ENCODE peak calls at places on chromosomes 6 and 20, in nine cellular contexts. V is HAP-1; O is CD4-positive, alpha-beta T cell; N is SK-N-SH; M is breast epithelium; L is adipocyte; A is hepatocyte; G is CD4-positive, CD25-positive, alpha-beta regulatory T cell; J is Panc1. I is an unnamed sample. For H3K9me3, the result is how much of the 10 kb centered on the place peaks cover.

GRCh38 chr20:22335210-22335609 is 249.2 kb downstream of the FOXA2 start:
- DNase-seq in V (no peak), O (no peak), N (no peak), M (no peak), L (no peak), A (no peak), G (no peak), J (no peak), I (no peak)

GRCh38 chr20:4136078-4136966 is 121.0 kb upstream of the RNF24 start:
- DNase-seq in V (no peak), O (no peak), N (no peak), M (no peak), L (no peak), A (no peak), G (no peak), J (no peak), I (no peak)

GRCh38 chr6:151121900-151122299 is 117.9 kb upstream of the AKAP12 start:
- DNase-seq in V (no peak), O (no peak), N (no peak), M (no peak), L (no peak), A (no peak), G (no peak), J (no peak), I (no peak)

GRCh38 chr6:89410231-89411018 is 1.6 kb downstream of the RRAGD start:
- DNase-seq in V (peak), O (no peak), N (no peak), M (no peak), L (peak), A (no peak), G (no peak), J (no peak), I (no peak)

GRCh38 chr6:38341501-38341900 is 298.2 kb downstream of the BTBD9 start:
- DNase-seq in V (no peak), O (no peak), N (no peak), M (no peak), L (peak), A (no peak), G (no peak), J (no peak), I (no peak)

GRCh38 chr6:57257911-57258541 is 35.9 kb upstream of the RAB23 start:
- DNase-seq in V (no peak), O (no peak), N (no peak), M (no peak), L (peak), A (no peak), G (no peak), J (no peak), I (no peak)

GRCh38 chr20:24766143-24766527 is 182.9 kb upstream of the CST7 start:
- DNase-seq in V (no peak), O (no peak), N (no peak), M (no peak), L (no peak), A (no peak), G (no peak), J (no peak), I (no peak)

GRCh38 chr6:109121411-109121810 is 26.1 kb downstream of the CEP57L1 start:
- DNase-seq in V (no peak), O (no peak), N (no peak), M (no peak), L (peak), A (no peak), G (no peak), J (no peak), I (no peak)

GRCh38 chr20:31843881-31844280 is 1.5 kb downstream of the FOXS1 start:
- DNase-seq in V (no peak), O (no peak), N (no peak), M (no peak), L (no peak), A (no peak), G (no peak), J (no peak), I (no peak)

GRCh38 chr20:4563534-4563933 is 158.2 kb upstream of the PRND start:
- DNase-seq in V (peak), O (no peak), N (no peak), M (no peak), L (peak), A (peak), G (peak), J (no peak), I (no peak)

GRCh38 chr20:64155258-64156135 is 8.8 kb upstream of the MYT1 start:
- DNase-seq in V (no peak), O (no peak), N (peak), M (no peak), L (no peak), A (no peak), G (no peak), J (no peak), I (no peak)

GRCh38 chr20:36717657-36718056 is 28.2 kb downstream of the NDRG3 start:
- DNase-seq in V (no peak), O (no peak), N (no peak), M (no peak), L (no peak), A (no peak), G (no peak), J (peak), I (no peak)

GRCh38 chr6:15472626-15473025 is 190.2 kb downstream of the DTNBP1 start:
- DNase-seq in V (no peak), O (no peak), N (no peak), M (no peak), L (no peak), A (no peak), G (no peak), J (no peak), I (no peak)

GRCh38 chr20:20503788-20504528 is 136.1 kb downstream of the INSM1 start:
- DNase-seq in V (no peak), O (no peak), N (no peak), M (no peak), L (no peak), A (no peak), G (no peak), J (no peak), I (no peak)

GRCh38 chr6:40674170-40674569 is 87.0 kb upstream of the LRFN2 start:
- DNase-seq in V (no peak), O (no peak), N (peak), M (no peak), L (no peak), A (no peak), G (no peak), J (no peak), I (no peak)

GRCh38 chr20:29740951-29741593 is 1516.4 kb upstream of the DEFB115 start:
- DNase-seq in V (no peak), O (no peak), N (peak), M (no peak), L (no peak), A (no peak), G (no peak), J (no peak), I (no peak)
- H3K9me3 ChIP-seq in V (under half), O (under half), N (under half), M (under half), L (under half), A (under half), G (under half), J (under half), I (under half)

DNA sequence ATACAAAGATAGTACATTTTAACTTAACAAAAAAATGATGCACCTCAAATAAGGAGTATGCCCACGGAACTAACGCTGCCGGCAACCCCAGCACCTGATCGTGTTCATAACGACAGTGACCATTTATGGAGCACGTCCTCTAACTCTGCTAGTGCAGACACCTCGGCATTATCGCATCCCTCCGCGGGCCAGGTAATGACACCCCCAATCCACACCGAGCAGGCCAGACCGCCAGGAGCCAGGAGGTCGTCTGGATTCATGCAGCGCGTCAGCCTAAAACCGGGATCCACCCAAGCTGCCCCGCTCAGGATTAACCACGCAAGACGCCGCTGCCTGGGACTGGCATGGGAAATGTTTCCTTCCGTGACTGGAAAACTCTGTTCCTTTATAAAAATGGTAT is 34.1 kb downstream of the DACT2 start:
- DNase-seq in V (no peak), O (peak), N (no peak), M (no peak), L (no peak), A (no peak), G (no peak), J (no peak), I (no peak)
- H3K9me3 ChIP-seq in V (under half), O (under half), N (under half), M (under half), L (under half), A (under half), G (under half), J (under half), I (under half)

GRCh38 chr6:168647271-168647670 is 206.3 kb downstream of the SMOC2 start:
- DNase-seq in V (no peak), O (no peak), N (peak), M (no peak), L (no peak), A (no peak), G (no peak), J (no peak), I (no peak)
- H3K9me3 ChIP-seq in V (under half), O (under half), N (under half), M (under half), L (under half), A (under half), G (under half), J (under half), I (under half)

GRCh38 chr20:41342474-41343464 is 2.1 kb downstream of the LPIN3 start:
- DNase-seq in V (no peak), O (no peak), N (no peak), M (no peak), L (no peak), A (no peak), G (no peak), J (no peak), I (no peak)

GRCh38 chr20:41347523-41348429 is 7.2 kb downstream of the LPIN3 start:
- DNase-seq in V (no peak), O (no peak), N (no peak), M (no peak), L (no peak), A (no peak), G (no peak), J (no peak), I (no peak)

GRCh38 chr20:41344938-41345728 is 4.5 kb downstream of the LPIN3 start:
- DNase-seq in V (no peak), O (no peak), N (no peak), M (no peak), L (no peak), A (no peak), G (no peak), J (no peak), I (no peak)

GRCh38 chr20:41345729-41346067 is 5.1 kb downstream of the LPIN3 start:
- DNase-seq in V (no peak), O (no peak), N (no peak), M (no peak), L (no peak), A (no peak), G (no peak), J (no peak), I (no peak)

DNA sequence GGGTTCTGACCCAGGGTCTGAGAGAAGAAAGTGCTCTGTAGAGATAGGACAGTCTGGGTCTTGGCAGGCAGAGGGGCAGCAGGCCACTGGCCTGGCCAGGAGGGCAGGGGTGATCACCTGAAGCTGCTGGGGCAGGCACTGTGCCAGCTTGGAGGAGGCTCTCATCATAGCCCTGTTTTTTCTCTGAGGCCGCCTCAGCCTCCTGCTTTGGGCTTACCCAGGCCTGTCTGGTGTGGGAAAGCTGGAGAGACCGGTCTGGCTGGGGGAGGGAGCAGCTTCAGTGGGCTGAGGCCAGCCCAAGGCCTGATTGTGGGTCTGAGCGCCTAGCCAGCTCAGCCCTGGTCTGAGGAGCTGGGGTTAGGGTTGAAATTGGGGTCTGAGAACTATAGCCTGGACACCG is 3.9 kb downstream of the LPIN3 start:
- DNase-seq in V (no peak), O (no peak), N (peak), M (peak), L (no peak), A (no peak), G (no peak), J (no peak), I (no peak)
- H3K9me3 ChIP-seq in V (under half), O (under half), N (under half), M (under half), L (under half), A (under half), G (under half), J (under half), I (under half)

GRCh38 chr6:27451660-27452390 is 21.1 kb downstream of the ZNF184 start:
- DNase-seq in V (no peak), O (no peak), N (no peak), M (no peak), L (no peak), A (no peak), G (no peak), J (no peak), I (no peak)
- H3K9me3 ChIP-seq in V (under half), O (half or more), N (half or more), M (half or more), L (half or more), A (half or more), G (half or more), J (half or more), I (half or more)

DNA sequence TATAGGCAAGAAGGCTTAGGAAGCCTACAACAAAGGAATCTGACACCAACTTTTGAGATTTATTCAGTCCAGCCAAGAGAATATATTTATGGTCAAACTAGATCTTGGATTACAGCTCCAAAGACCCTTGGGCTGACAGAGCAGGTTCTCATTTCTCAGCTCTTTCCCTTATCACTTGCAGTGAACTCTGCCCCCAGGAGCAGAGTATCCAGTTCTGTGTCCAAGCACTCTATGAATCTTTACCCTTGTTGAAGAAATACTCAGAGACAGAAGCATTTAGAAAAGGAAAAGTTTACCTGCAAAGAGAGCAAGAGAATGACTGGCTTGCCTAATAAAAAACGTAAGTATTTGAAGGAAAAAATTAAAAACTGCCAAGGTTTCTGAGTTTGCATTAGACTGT is 190.5 kb downstream of the SLC16A10 start:
- DNase-seq in V (no peak), O (no peak), N (no peak), M (no peak), L (no peak), A (no peak), G (no peak), J (no peak), I (no peak)
- H3K9me3 ChIP-seq in V (under half), O (under half), N (under half), M (under half), L (under half), A (under half), G (under half), J (under half), I (under half)

GRCh38 chr20:55880361-55880760 is 125.0 kb downstream of the CBLN4 start:
- DNase-seq in V (no peak), O (no peak), N (no peak), M (no peak), L (no peak), A (no peak), G (no peak), J (no peak), I (no peak)
- H3K9me3 ChIP-seq in V (under half), O (under half), N (under half), M (under half), L (under half), A (under half), G (under half), J (under half), I (under half)

DNA sequence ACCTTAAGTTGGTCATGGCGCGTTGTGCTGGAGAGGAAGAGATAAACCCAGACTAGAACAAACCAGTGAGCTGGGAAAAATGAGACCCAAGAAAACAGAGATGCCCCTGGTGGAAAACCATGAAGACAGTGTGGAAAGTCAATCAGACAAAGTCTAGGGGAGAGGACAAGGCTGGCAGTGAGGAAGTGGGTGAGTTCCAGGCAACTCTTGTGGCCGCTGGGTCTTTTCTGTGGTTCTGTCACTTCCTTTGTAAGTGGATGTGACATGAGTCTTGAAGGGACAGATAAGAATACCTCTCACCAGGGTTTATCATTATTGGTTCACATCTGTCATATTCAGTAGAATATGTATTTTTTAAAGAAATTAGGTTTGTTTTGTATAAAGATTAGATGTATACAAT is 738.4 kb downstream of the DHX35 start:
- DNase-seq in V (no peak), O (no peak), N (no peak), M (no peak), L (no peak), A (no peak), G (no peak), J (no peak), I (no peak)
- H3K9me3 ChIP-seq in V (under half), O (under half), N (under half), M (under half), L (under half), A (under half), G (under half), J (under half), I (under half)

GRCh38 chr20:55961351-55962320 is 43.7 kb downstream of the CBLN4 start:
- DNase-seq in V (no peak), O (no peak), N (no peak), M (no peak), L (no peak), A (no peak), G (no peak), J (no peak), I (no peak)
- H3K9me3 ChIP-seq in V (under half), O (under half), N (under half), M (under half), L (under half), A (under half), G (under half), J (under half), I (under half)